ENCODE peak calls at places on chromosomes 11 and 22, in five cellular contexts. T, S, Q, E and G are unnamed samples.

GRCh38 chr11:82003671-82004148 is 730.0 kb downstream of the FAM181B start:
- DNase-seq in T (no peak), S (no peak), Q (no peak), E (no peak), G (no peak)

GRCh38 chr22:32987081-32987631 is 71.0 kb downstream of the SYN3 start:
- DNase-seq in T (peak; percentile 82), S (peak; percentile 42), Q (no peak), E (no peak), G (no peak)

GRCh38 chr22:17199131-17199731 is 20.0 kb downstream of the ADA2 start:
- DNase-seq in T (peak; percentile 64), S (no peak), Q (peak; percentile 34), E (peak; percentile 30), G (no peak)

GRCh38 chr22:30260276-30260675 is 6.4 kb downstream of the OSM start:
- DNase-seq in T (no peak), S (no peak), Q (no peak), E (no peak), G (no peak)

GRCh38 chr11:72012897-72013721 is 14.4 kb downstream of the IL18BP start:
- DNase-seq in T (peak; percentile 82), S (no peak), Q (peak; percentile 78), E (peak; percentile 75), G (no peak)

GRCh38 chr22:19275919-19276600 is 15.5 kb downstream of the CLTCL1 start:
- DNase-seq in T (peak; percentile 68), S (no peak), Q (no peak), E (no peak), G (no peak)

GRCh38 chr22:19853879-19854777 is 546 bp downstream of the GNB1L start:
- DNase-seq in T (no peak), S (peak; percentile 58), Q (peak; percentile 13), E (no peak), G (no peak)

GRCh38 chr11:66272600-66272999 is 4.2 kb downstream of the RAB1B start:
- DNase-seq in T (no peak), S (no peak), Q (no peak), E (no peak), G (no peak)

GRCh38 chr11:108666373-108666772 is 1.5 kb downstream of the DDX10 start:
- DNase-seq in T (no peak), S (no peak), Q (no peak), E (no peak), G (no peak)

GRCh38 chr11:107576497-107577086 is 11.1 kb upstream of the ALKBH8 start:
- DNase-seq in T (peak; percentile 79), S (no peak), Q (peak; percentile 62), E (no peak), G (no peak)

GRCh38 chr11:122137081-122137793 is 21.2 kb upstream of the BLID start:
- DNase-seq in T (no peak), S (no peak), Q (no peak), E (no peak), G (no peak)

GRCh38 chr22:41123151-41123550 is 30.8 kb downstream of the EP300 start:
- DNase-seq in T (no peak), S (no peak), Q (no peak), E (no peak), G (no peak)

GRCh38 chr11:77208535-77208934 is 80.5 kb downstream of the MYO7A start:
- DNase-seq in T (peak; percentile 46), S (no peak), Q (no peak), E (no peak), G (no peak)

GRCh38 chr22:26822300-26822699 is 164.9 kb downstream of the MIAT start:
- DNase-seq in T (no peak), S (no peak), Q (no peak), E (no peak), G (no peak)

GRCh38 chr11:115321602-115322289 is 182.5 kb downstream of the CADM1 start:
- DNase-seq in T (no peak), S (no peak), Q (no peak), E (no peak), G (no peak)

GRCh38 chr22:38953577-38954413 is 3.6 kb upstream of the APOBEC3A start:
- DNase-seq in T (no peak), S (no peak), Q (peak; percentile 37), E (no peak), G (peak; percentile 13)

GRCh38 chr11:98234698-98235097 is 786.1 kb upstream of the CNTN5 start:
- DNase-seq in T (no peak), S (no peak), Q (no peak), E (no peak), G (no peak)

GRCh38 chr22:18152519-18152918 is 2.5 kb downstream of the USP18 start:
- DNase-seq in T (no peak), S (no peak), Q (no peak), E (no peak), G (no peak)

GRCh38 chr11:120205596-120206161 is 5.2 kb upstream of the OAF start:
- DNase-seq in T (no peak), S (no peak), Q (no peak), E (no peak), G (no peak)

GRCh38 chr11:120207517-120207916 is 3.3 kb upstream of the OAF start:
- DNase-seq in T (no peak), S (no peak), Q (no peak), E (no peak), G (no peak)

GRCh38 chr11:120209750-120210650 is 832 bp upstream of the OAF start:
- DNase-seq in T (no peak), S (no peak), Q (no peak), E (no peak), G (no peak)

GRCh38 chr11:120208777-120209176 is 2.1 kb upstream of the OAF start:
- DNase-seq in T (peak; percentile 94), S (peak; percentile 84), Q (peak; percentile 71), E (no peak), G (no peak)

DNA sequence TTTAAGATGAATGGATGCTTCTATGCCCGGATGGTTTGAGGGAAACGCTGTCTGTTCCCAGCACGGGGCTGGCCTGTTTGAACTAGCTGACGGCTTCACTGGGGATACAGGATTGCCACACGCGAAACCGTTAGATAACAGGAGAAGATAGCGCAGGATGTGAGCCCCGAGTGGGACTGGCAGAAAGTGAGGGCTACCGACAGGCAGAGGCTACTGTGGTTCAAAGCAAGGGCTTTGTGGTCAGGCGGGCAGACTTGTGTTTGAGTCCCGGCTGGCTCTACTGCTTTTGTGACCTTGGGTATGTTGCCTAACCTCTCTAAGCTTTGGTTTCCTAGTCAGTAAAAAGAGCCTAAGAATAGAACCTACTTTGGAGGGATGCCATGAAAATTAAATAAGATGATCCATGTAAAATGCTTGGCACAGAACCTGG is 2.8 kb upstream of the OAF start:
- DNase-seq in T (peak; percentile 93), S (no peak), Q (peak; percentile 72), E (no peak), G (no peak)
- H3K4me1 ChIP-seq in T (peaks cover 34% of the 10 kb centered on the region), S (no peaks in the 10 kb centered on the region), Q (peaks cover 61% of the 10 kb centered on the region), E (peaks cover 47% of the 10 kb centered on the region), G (peaks cover 8% of the 10 kb centered on the region)

DNA sequence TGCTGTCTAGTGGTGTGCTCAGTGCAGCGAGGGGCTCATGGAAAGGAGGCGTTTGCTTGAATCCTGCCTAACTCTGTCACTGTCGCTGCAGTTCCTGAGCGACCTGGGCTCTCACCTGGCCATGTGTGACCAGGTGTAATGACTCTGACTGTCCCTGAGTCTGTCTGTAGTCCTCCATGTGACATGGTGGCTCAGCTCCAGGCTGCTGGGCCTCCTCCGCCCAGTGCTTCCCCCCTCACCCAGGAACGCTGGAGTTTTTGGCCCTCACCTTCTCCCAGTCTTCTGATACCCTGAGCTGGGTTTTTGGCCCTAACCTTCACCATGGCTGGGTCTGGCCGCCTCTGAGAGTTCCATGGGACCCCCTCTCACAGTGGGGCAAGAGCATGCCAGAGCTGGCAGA is 20.3 kb downstream of the MICALL1 start:
- DNase-seq in T (no peak), S (no peak), Q (peak; percentile 51), E (no peak), G (no peak)
- H3K4me1 ChIP-seq in T (no peaks in the 10 kb centered on the region), S (no peaks in the 10 kb centered on the region), Q (peaks cover 67% of the 10 kb centered on the region), E (peaks cover 12% of the 10 kb centered on the region), G (no peaks in the 10 kb centered on the region)

GRCh38 chr11:69439651-69440464 is 41.6 kb upstream of the LINC01488 start:
- DNase-seq in T (no peak), S (no peak), Q (no peak), E (no peak), G (no peak)
- H3K4me1 ChIP-seq in T (peaks cover 19% of the 10 kb centered on the region), S (no peaks in the 10 kb centered on the region), Q (peaks cover 34% of the 10 kb centered on the region), E (peaks cover 31% of the 10 kb centered on the region), G (peaks cover 9% of the 10 kb centered on the region)

DNA sequence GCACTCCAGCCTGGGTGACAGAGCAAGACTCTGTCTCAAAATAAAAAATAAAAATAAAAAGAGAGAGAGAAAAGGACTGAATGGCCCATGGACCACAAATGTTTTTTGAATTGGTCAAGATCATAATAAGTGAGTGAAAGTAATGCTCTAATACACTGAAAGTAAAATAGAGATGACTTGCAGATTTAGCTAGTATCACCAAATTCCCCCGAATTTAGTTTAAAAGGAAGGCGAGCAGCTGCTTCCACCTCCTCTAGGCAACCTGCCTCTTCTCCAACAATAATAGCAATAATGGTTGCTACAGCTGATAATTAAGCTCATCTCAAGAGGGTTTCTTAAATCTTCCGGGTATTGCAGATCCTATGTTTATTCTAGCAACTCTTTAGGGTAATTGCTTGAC is 36.8 kb downstream of the CELF1 start:
- DNase-seq in T (no peak), S (no peak), Q (no peak), E (no peak), G (no peak)
- H3K4me1 ChIP-seq in T (peaks cover 76% of the 10 kb centered on the region), S (no peaks in the 10 kb centered on the region), Q (peaks cover 39% of the 10 kb centered on the region), E (peaks cover 98% of the 10 kb centered on the region), G (peaks cover 49% of the 10 kb centered on the region)

DNA sequence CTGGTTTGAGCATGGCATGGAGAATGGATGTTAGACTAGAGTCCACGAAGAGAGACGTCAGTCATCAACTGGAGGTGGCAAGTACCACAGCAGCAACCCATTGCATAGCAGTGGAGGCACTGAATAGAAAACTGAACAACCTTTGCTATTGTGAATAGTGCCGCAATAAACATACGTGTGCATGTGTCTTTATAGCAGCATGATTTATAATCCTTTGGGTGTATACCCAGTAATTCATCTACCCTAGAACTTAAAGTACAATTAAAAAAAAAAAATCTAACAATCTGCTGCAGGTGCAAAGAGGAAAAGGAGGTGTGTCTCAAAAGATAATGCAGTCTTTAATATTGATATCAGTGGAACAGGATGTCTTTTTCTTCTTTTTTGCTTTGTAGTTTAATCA is 443.4 kb upstream of the ISX start:
- DNase-seq in T (no peak), S (no peak), Q (no peak), E (no peak), G (no peak)
- H3K4me1 ChIP-seq in T (no peaks in the 10 kb centered on the region), S (no peaks in the 10 kb centered on the region), Q (no peaks in the 10 kb centered on the region), E (no peaks in the 10 kb centered on the region), G (no peaks in the 10 kb centered on the region)